ENCODE peak calls at places on chromosome 15, in nine cellular contexts. L is GM13976; Q is dermis blood vessel endothelial cell; I is activated T-cell treated with anti-CD3 and anti-CD28 coated beads, Interleukin-2, amount 50 U/mL, for 72 hours; W is HT1080; Y is DND-41; F is RPMI7951; J is fibroblast of lung; X is NCI-H1694 treated with DMSO at 0.1 percent for 48 hours. O is an unnamed sample.

GRCh38 chr15:96037584-96037983 is 292.9 kb upstream of the NR2F2 start:
- DNase-seq in L (no peak), Q (no peak), I (no peak), W (peak), Y (peak), F (peak), J (peak), X (no peak), O (no peak)

GRCh38 chr15:80480909-80481308 is 76.7 kb downstream of the ARNT2 start:
- DNase-seq in L (no peak), Q (peak), I (no peak), W (peak), Y (no peak), F (peak), J (peak), X (no peak), O (peak)

GRCh38 chr15:58227706-58228543 is 89.7 kb downstream of the AQP9 start:
- DNase-seq in L (peak), Q (peak), I (peak), W (peak), Y (peak), F (peak), J (peak), X (peak), O (peak)

GRCh38 chr15:49238342-49238741 is 68.3 kb downstream of the GALK2 start:
- DNase-seq in L (no peak), Q (no peak), I (no peak), W (no peak), Y (no peak), F (peak), J (peak), X (peak), O (no peak)

GRCh38 chr15:57462391-57462790 is 86.1 kb downstream of the CGNL1 start:
- DNase-seq in L (no peak), Q (peak), I (no peak), W (peak), Y (no peak), F (no peak), J (peak), X (peak), O (no peak)

GRCh38 chr15:75338661-75339240 is 2.9 kb downstream of the COMMD4 start:
- DNase-seq in L (no peak), Q (no peak), I (no peak), W (no peak), Y (no peak), F (no peak), J (no peak), X (no peak), O (no peak)

GRCh38 chr15:97961067-97961954 is 808 bp downstream of the ARRDC4 start:
- DNase-seq in L (peak), Q (no peak), I (peak), W (no peak), Y (peak), F (peak), J (peak), X (no peak), O (peak)

GRCh38 chr15:68191555-68191954 is 13.6 kb downstream of the CALML4 start:
- DNase-seq in L (no peak), Q (no peak), I (no peak), W (no peak), Y (no peak), F (no peak), J (no peak), X (no peak), O (no peak)

GRCh38 chr15:99412082-99412481 is 153.7 kb upstream of the MEF2A start:
- DNase-seq in L (no peak), Q (no peak), I (no peak), W (no peak), Y (no peak), F (no peak), J (no peak), X (no peak), O (no peak)

GRCh38 chr15:62495670-62496328 is 330.7 kb upstream of the C2CD4B start:
- DNase-seq in L (no peak), Q (no peak), I (no peak), W (peak), Y (no peak), F (peak), J (peak), X (no peak), O (peak)

GRCh38 chr15:48285329-48286214 is 45.7 kb upstream of the DUT start:
- DNase-seq in L (peak), Q (peak), I (peak), W (peak), Y (peak), F (peak), J (peak), X (peak), O (peak)

GRCh38 chr15:61367953-61368352 is 138.9 kb upstream of the RORA start:
- DNase-seq in L (no peak), Q (no peak), I (no peak), W (no peak), Y (no peak), F (no peak), J (no peak), X (no peak), O (no peak)

GRCh38 chr15:40471105-40471777 is 457 bp downstream of the CHST14 start:
- DNase-seq in L (peak), Q (peak), I (peak), W (peak), Y (no peak), F (peak), J (peak), X (no peak), O (peak)

GRCh38 chr15:42490246-42490742 is 647 bp downstream of the ZNF106 start:
- DNase-seq in L (peak), Q (peak), I (no peak), W (no peak), Y (no peak), F (peak), J (peak), X (no peak), O (no peak)

GRCh38 chr15:95148183-95148582 is 916.8 kb downstream of the MCTP2 start:
- DNase-seq in L (no peak), Q (no peak), I (no peak), W (no peak), Y (no peak), F (no peak), J (no peak), X (no peak), O (no peak)

GRCh38 chr15:61752001-61752400 is 308.2 kb downstream of the VPS13C start:
- DNase-seq in L (no peak), Q (no peak), I (no peak), W (no peak), Y (no peak), F (no peak), J (no peak), X (no peak), O (no peak)

GRCh38 chr15:42104095-42104891 is 9.9 kb upstream of the PLA2G4D start:
- DNase-seq in L (no peak), Q (no peak), I (no peak), W (no peak), Y (no peak), F (no peak), J (peak), X (no peak), O (no peak)

GRCh38 chr15:43433661-43434303 is 59.2 kb downstream of the TP53BP1 start:
- DNase-seq in L (no peak), Q (no peak), I (no peak), W (no peak), Y (no peak), F (no peak), J (no peak), X (no peak), O (no peak)

GRCh38 chr15:90553248-90553745 is 23.6 kb downstream of the CRTC3 start:
- DNase-seq in L (no peak), Q (no peak), I (no peak), W (no peak), Y (no peak), F (peak), J (peak), X (no peak), O (no peak)

GRCh38 chr15:81897011-81897677 is 148.7 kb downstream of the MEX3B start:
- DNase-seq in L (no peak), Q (no peak), I (no peak), W (peak), Y (no peak), F (peak), J (peak), X (peak), O (no peak)